ENCODE peak calls at places on chromosomes 13 and 19, in nine cellular contexts. One of them, this sample, is unnamed.

GRCh38 chr19:12464769-12465725 is 19.6 kb downstream of the ZNF709 start:
- DNase-seq in stimulated activated CD4-positive, alpha-beta T cell treated with anti-CD3 and anti-CD28 coated beads, Interleukin-15, amount 100 ng/mL, for 24 hours: no peak
- DNase-seq in mesothelial cell of epicardium: no peak
- DNase-seq in EL: no peak
- DNase-seq in cardiac fibroblast: no peak
- DNase-seq in OCI-M1: peak; percentile 45
- DNase-seq in ACHN: no peak
- DNase-seq in activated naive CD4-positive, alpha-beta T cell: no peak
- DNase-seq in choroid plexus epithelial cell: no peak
- DNase-seq in this sample: no peak

GRCh38 chr13:73429691-73430090 is 370.9 kb downstream of the KLF5 start:
- DNase-seq in choroid plexus epithelial cell: peak; percentile 36
- DNase-seq in stimulated activated CD4-positive, alpha-beta T cell treated with anti-CD3 and anti-CD28 coated beads, Interleukin-15, amount 100 ng/mL, for 24 hours: no peak
- DNase-seq in activated naive CD4-positive, alpha-beta T cell: no peak
- DNase-seq in EL: peak; percentile 17
- DNase-seq in ACHN: no peak
- DNase-seq in cardiac fibroblast: peak; percentile 45
- DNase-seq in OCI-M1: no peak
- DNase-seq in mesothelial cell of epicardium: no peak
- DNase-seq in this sample: no peak

GRCh38 chr13:48896312-48896711 is 79.4 kb upstream of the FNDC3A start:
- DNase-seq in ACHN: no peak
- DNase-seq in stimulated activated CD4-positive, alpha-beta T cell treated with anti-CD3 and anti-CD28 coated beads, Interleukin-15, amount 100 ng/mL, for 24 hours: no peak
- DNase-seq in OCI-M1: peak; percentile 81
- DNase-seq in EL: peak; percentile 56
- DNase-seq in cardiac fibroblast: peak; percentile 36
- DNase-seq in mesothelial cell of epicardium: no peak
- DNase-seq in choroid plexus epithelial cell: peak; percentile 87
- DNase-seq in activated naive CD4-positive, alpha-beta T cell: no peak
- DNase-seq in this sample: no peak

GRCh38 chr19:28171983-28172382 is 1041.0 kb downstream of the UQCRFS1 start:
- DNase-seq in stimulated activated CD4-positive, alpha-beta T cell treated with anti-CD3 and anti-CD28 coated beads, Interleukin-15, amount 100 ng/mL, for 24 hours: no peak
- DNase-seq in ACHN: peak; percentile 29
- DNase-seq in activated naive CD4-positive, alpha-beta T cell: no peak
- DNase-seq in cardiac fibroblast: no peak
- DNase-seq in choroid plexus epithelial cell: no peak
- DNase-seq in mesothelial cell of epicardium: no peak
- DNase-seq in OCI-M1: no peak
- DNase-seq in EL: no peak
- DNase-seq in this sample: no peak

GRCh38 chr19:17323274-17323972 is 11.2 kb downstream of the ANO8 start:
- DNase-seq in choroid plexus epithelial cell: no peak
- DNase-seq in stimulated activated CD4-positive, alpha-beta T cell treated with anti-CD3 and anti-CD28 coated beads, Interleukin-15, amount 100 ng/mL, for 24 hours: no peak
- DNase-seq in EL: no peak
- DNase-seq in ACHN: no peak
- DNase-seq in mesothelial cell of epicardium: no peak
- DNase-seq in cardiac fibroblast: no peak
- DNase-seq in activated naive CD4-positive, alpha-beta T cell: no peak
- DNase-seq in OCI-M1: no peak
- DNase-seq in this sample: no peak

GRCh38 chr19:18495204-18495911 is 26.5 kb downstream of the ELL start:
- DNase-seq in OCI-M1: no peak
- DNase-seq in ACHN: no peak
- DNase-seq in mesothelial cell of epicardium: no peak
- DNase-seq in activated naive CD4-positive, alpha-beta T cell: no peak
- DNase-seq in stimulated activated CD4-positive, alpha-beta T cell treated with anti-CD3 and anti-CD28 coated beads, Interleukin-15, amount 100 ng/mL, for 24 hours: no peak
- DNase-seq in EL: no peak
- DNase-seq in choroid plexus epithelial cell: no peak
- DNase-seq in cardiac fibroblast: no peak
- DNase-seq in this sample: no peak

GRCh38 chr19:35657904-35658700 is 8.2 kb upstream of the UPK1A start:
- DNase-seq in ACHN: no peak
- DNase-seq in EL: no peak
- DNase-seq in OCI-M1: no peak
- DNase-seq in choroid plexus epithelial cell: no peak
- DNase-seq in cardiac fibroblast: no peak
- DNase-seq in activated naive CD4-positive, alpha-beta T cell: no peak
- DNase-seq in mesothelial cell of epicardium: no peak
- DNase-seq in stimulated activated CD4-positive, alpha-beta T cell treated with anti-CD3 and anti-CD28 coated beads, Interleukin-15, amount 100 ng/mL, for 24 hours: no peak
- DNase-seq in this sample: no peak

GRCh38 chr19:33339750-33340029 is 33.8 kb upstream of the CEBPG start:
- DNase-seq in EL: no peak
- DNase-seq in OCI-M1: no peak
- DNase-seq in mesothelial cell of epicardium: no peak
- DNase-seq in stimulated activated CD4-positive, alpha-beta T cell treated with anti-CD3 and anti-CD28 coated beads, Interleukin-15, amount 100 ng/mL, for 24 hours: no peak
- DNase-seq in choroid plexus epithelial cell: no peak
- DNase-seq in cardiac fibroblast: no peak
- DNase-seq in ACHN: no peak
- DNase-seq in activated naive CD4-positive, alpha-beta T cell: no peak
- DNase-seq in this sample: no peak

GRCh38 chr13:41649659-41650058 is 192.3 kb downstream of the RGCC start:
- DNase-seq in choroid plexus epithelial cell: peak; percentile 79
- DNase-seq in OCI-M1: no peak
- DNase-seq in ACHN: peak; percentile 2
- DNase-seq in stimulated activated CD4-positive, alpha-beta T cell treated with anti-CD3 and anti-CD28 coated beads, Interleukin-15, amount 100 ng/mL, for 24 hours: no peak
- DNase-seq in activated naive CD4-positive, alpha-beta T cell: no peak
- DNase-seq in cardiac fibroblast: peak; percentile 28
- DNase-seq in EL: peak; percentile 12
- DNase-seq in mesothelial cell of epicardium: no peak
- DNase-seq in this sample: no peak

GRCh38 chr13:97429681-97430081 is 4.3 kb upstream of the RAP2A start:
- DNase-seq in mesothelial cell of epicardium: no peak
- DNase-seq in EL: peak; percentile 38
- DNase-seq in choroid plexus epithelial cell: peak; percentile 30
- DNase-seq in activated naive CD4-positive, alpha-beta T cell: no peak
- DNase-seq in ACHN: no peak
- DNase-seq in cardiac fibroblast: peak; percentile 37
- DNase-seq in stimulated activated CD4-positive, alpha-beta T cell treated with anti-CD3 and anti-CD28 coated beads, Interleukin-15, amount 100 ng/mL, for 24 hours: no peak
- DNase-seq in OCI-M1: peak; percentile 35
- DNase-seq in this sample: no peak

GRCh38 chr19:45769821-45770191 is 754 bp upstream of the SIX5 start:
- DNase-seq in cardiac fibroblast: no peak
- DNase-seq in EL: no peak
- DNase-seq in activated naive CD4-positive, alpha-beta T cell: peak; percentile 43
- DNase-seq in ACHN: peak; percentile 38
- DNase-seq in OCI-M1: peak; percentile 84
- DNase-seq in choroid plexus epithelial cell: peak; percentile 69
- DNase-seq in stimulated activated CD4-positive, alpha-beta T cell treated with anti-CD3 and anti-CD28 coated beads, Interleukin-15, amount 100 ng/mL, for 24 hours: no peak
- DNase-seq in mesothelial cell of epicardium: no peak
- DNase-seq in this sample: no peak

GRCh38 chr13:43472980-43473379 is 313.8 kb downstream of the ENOX1 start:
- DNase-seq in OCI-M1: no peak
- DNase-seq in activated naive CD4-positive, alpha-beta T cell: no peak
- DNase-seq in ACHN: no peak
- DNase-seq in cardiac fibroblast: peak; percentile 3
- DNase-seq in stimulated activated CD4-positive, alpha-beta T cell treated with anti-CD3 and anti-CD28 coated beads, Interleukin-15, amount 100 ng/mL, for 24 hours: no peak
- DNase-seq in mesothelial cell of epicardium: no peak
- DNase-seq in EL: no peak
- DNase-seq in choroid plexus epithelial cell: no peak
- DNase-seq in this sample: no peak

GRCh38 chr19:10233946-10234345 is 2.8 kb upstream of the S1PR2 start:
- DNase-seq in OCI-M1: no peak
- DNase-seq in ACHN: no peak
- DNase-seq in choroid plexus epithelial cell: no peak
- DNase-seq in activated naive CD4-positive, alpha-beta T cell: no peak
- DNase-seq in mesothelial cell of epicardium: no peak
- DNase-seq in EL: no peak
- DNase-seq in stimulated activated CD4-positive, alpha-beta T cell treated with anti-CD3 and anti-CD28 coated beads, Interleukin-15, amount 100 ng/mL, for 24 hours: no peak
- DNase-seq in cardiac fibroblast: no peak
- DNase-seq in this sample: no peak

GRCh38 chr19:19385900-19386339 is 19.6 kb upstream of the GATAD2A start:
- DNase-seq in activated naive CD4-positive, alpha-beta T cell: no peak
- DNase-seq in OCI-M1: peak; percentile 85
- DNase-seq in stimulated activated CD4-positive, alpha-beta T cell treated with anti-CD3 and anti-CD28 coated beads, Interleukin-15, amount 100 ng/mL, for 24 hours: peak; percentile 73
- DNase-seq in ACHN: no peak
- DNase-seq in mesothelial cell of epicardium: peak; percentile 67
- DNase-seq in EL: peak; percentile 64
- DNase-seq in choroid plexus epithelial cell: peak; percentile 41
- DNase-seq in cardiac fibroblast: no peak
- DNase-seq in this sample: no peak

GRCh38 chr19:3129112-3129511 is 6.7 kb upstream of the GNA15 start:
- DNase-seq in mesothelial cell of epicardium: no peak
- DNase-seq in EL: peak; percentile 57
- DNase-seq in OCI-M1: peak; percentile 63
- DNase-seq in ACHN: peak; percentile 57
- DNase-seq in activated naive CD4-positive, alpha-beta T cell: no peak
- DNase-seq in stimulated activated CD4-positive, alpha-beta T cell treated with anti-CD3 and anti-CD28 coated beads, Interleukin-15, amount 100 ng/mL, for 24 hours: no peak
- DNase-seq in choroid plexus epithelial cell: peak; percentile 86
- DNase-seq in cardiac fibroblast: peak; percentile 79
- DNase-seq in this sample: no peak

GRCh38 chr13:37295046-37295445 is 189.6 kb upstream of the CSNK1A1L start:
- DNase-seq in ACHN: no peak
- DNase-seq in activated naive CD4-positive, alpha-beta T cell: no peak
- DNase-seq in EL: no peak
- DNase-seq in OCI-M1: no peak
- DNase-seq in cardiac fibroblast: peak; percentile 68
- DNase-seq in stimulated activated CD4-positive, alpha-beta T cell treated with anti-CD3 and anti-CD28 coated beads, Interleukin-15, amount 100 ng/mL, for 24 hours: no peak
- DNase-seq in mesothelial cell of epicardium: no peak
- DNase-seq in choroid plexus epithelial cell: peak; percentile 86
- DNase-seq in this sample: no peak

GRCh38 chr19:3964256-3965194 is 6.4 kb downstream of the DAPK3 start:
- DNase-seq in OCI-M1: no peak
- DNase-seq in activated naive CD4-positive, alpha-beta T cell: no peak
- DNase-seq in stimulated activated CD4-positive, alpha-beta T cell treated with anti-CD3 and anti-CD28 coated beads, Interleukin-15, amount 100 ng/mL, for 24 hours: no peak
- DNase-seq in mesothelial cell of epicardium: no peak
- DNase-seq in choroid plexus epithelial cell: no peak
- DNase-seq in cardiac fibroblast: no peak
- DNase-seq in EL: no peak
- DNase-seq in ACHN: no peak
- DNase-seq in this sample: no peak

GRCh38 chr19:32870154-32870573 is 597 bp upstream of the SLC7A9 start:
- DNase-seq in EL: no peak
- DNase-seq in choroid plexus epithelial cell: no peak
- DNase-seq in activated naive CD4-positive, alpha-beta T cell: no peak
- DNase-seq in mesothelial cell of epicardium: no peak
- DNase-seq in OCI-M1: no peak
- DNase-seq in stimulated activated CD4-positive, alpha-beta T cell treated with anti-CD3 and anti-CD28 coated beads, Interleukin-15, amount 100 ng/mL, for 24 hours: no peak
- DNase-seq in ACHN: no peak
- DNase-seq in cardiac fibroblast: no peak
- DNase-seq in this sample: no peak

GRCh38 chr19:11286312-11286974 is 9.5 kb upstream of the TSPAN16 start:
- DNase-seq in OCI-M1: no peak
- DNase-seq in choroid plexus epithelial cell: peak; percentile 49
- DNase-seq in activated naive CD4-positive, alpha-beta T cell: no peak
- DNase-seq in ACHN: no peak
- DNase-seq in EL: peak; percentile 61
- DNase-seq in cardiac fibroblast: peak; percentile 88
- DNase-seq in stimulated activated CD4-positive, alpha-beta T cell treated with anti-CD3 and anti-CD28 coated beads, Interleukin-15, amount 100 ng/mL, for 24 hours: no peak
- DNase-seq in mesothelial cell of epicardium: no peak
- DNase-seq in this sample: no peak

GRCh38 chr19:17686027-17686511 is 2.1 kb downstream of the UNC13A start:
- DNase-seq in stimulated activated CD4-positive, alpha-beta T cell treated with anti-CD3 and anti-CD28 coated beads, Interleukin-15, amount 100 ng/mL, for 24 hours: no peak
- DNase-seq in OCI-M1: no peak
- DNase-seq in EL: peak; percentile 19
- DNase-seq in choroid plexus epithelial cell: peak; percentile 10
- DNase-seq in mesothelial cell of epicardium: no peak
- DNase-seq in cardiac fibroblast: peak; percentile 30
- DNase-seq in ACHN: no peak
- DNase-seq in activated naive CD4-positive, alpha-beta T cell: no peak
- DNase-seq in this sample: no peak

GRCh38 chr19:5823579-5824281 is 15.8 kb downstream of the FUT6 start:
- DNase-seq in stimulated activated CD4-positive, alpha-beta T cell treated with anti-CD3 and anti-CD28 coated beads, Interleukin-15, amount 100 ng/mL, for 24 hours: no peak
- DNase-seq in OCI-M1: peak; percentile 10
- DNase-seq in mesothelial cell of epicardium: no peak
- DNase-seq in activated naive CD4-positive, alpha-beta T cell: no peak
- DNase-seq in EL: no peak
- DNase-seq in ACHN: no peak
- DNase-seq in cardiac fibroblast: no peak
- DNase-seq in choroid plexus epithelial cell: no peak
- DNase-seq in this sample: no peak

GRCh38 chr13:99421758-99422555 is 79.3 kb upstream of the TM9SF2 start:
- DNase-seq in EL: no peak
- DNase-seq in choroid plexus epithelial cell: no peak
- DNase-seq in ACHN: no peak
- DNase-seq in OCI-M1: no peak
- DNase-seq in cardiac fibroblast: no peak
- DNase-seq in stimulated activated CD4-positive, alpha-beta T cell treated with anti-CD3 and anti-CD28 coated beads, Interleukin-15, amount 100 ng/mL, for 24 hours: no peak
- DNase-seq in activated naive CD4-positive, alpha-beta T cell: no peak
- DNase-seq in mesothelial cell of epicardium: no peak
- DNase-seq in this sample: no peak

GRCh38 chr13:42036711-42037110 is 11.7 kb upstream of the DGKH start:
- DNase-seq in cardiac fibroblast: no peak
- DNase-seq in activated naive CD4-positive, alpha-beta T cell: no peak
- DNase-seq in stimulated activated CD4-positive, alpha-beta T cell treated with anti-CD3 and anti-CD28 coated beads, Interleukin-15, amount 100 ng/mL, for 24 hours: no peak
- DNase-seq in OCI-M1: no peak
- DNase-seq in choroid plexus epithelial cell: no peak
- DNase-seq in ACHN: no peak
- DNase-seq in EL: no peak
- DNase-seq in mesothelial cell of epicardium: no peak
- DNase-seq in this sample: no peak

GRCh38 chr19:3851254-3852176 is 17.3 kb downstream of the ZFR2 start:
- DNase-seq in choroid plexus epithelial cell: no peak
- DNase-seq in activated naive CD4-positive, alpha-beta T cell: no peak
- DNase-seq in ACHN: peak; percentile 93
- DNase-seq in cardiac fibroblast: no peak
- DNase-seq in EL: peak; percentile 23
- DNase-seq in OCI-M1: no peak
- DNase-seq in stimulated activated CD4-positive, alpha-beta T cell treated with anti-CD3 and anti-CD28 coated beads, Interleukin-15, amount 100 ng/mL, for 24 hours: no peak
- DNase-seq in mesothelial cell of epicardium: no peak
- DNase-seq in this sample: no peak

GRCh38 chr19:54190942-54191670 is at the start of gene TSEN34:
- DNase-seq in OCI-M1: peak; percentile 97
- DNase-seq in stimulated activated CD4-positive, alpha-beta T cell treated with anti-CD3 and anti-CD28 coated beads, Interleukin-15, amount 100 ng/mL, for 24 hours: peak; percentile 90
- DNase-seq in cardiac fibroblast: peak; percentile 89
- DNase-seq in activated naive CD4-positive, alpha-beta T cell: peak; percentile 84
- DNase-seq in mesothelial cell of epicardium: peak; percentile 93
- DNase-seq in ACHN: peak; percentile 78
- DNase-seq in EL: peak; percentile 88
- DNase-seq in choroid plexus epithelial cell: peak; percentile 84
- DNase-seq in this sample: peak; percentile 62

GRCh38 chr13:101982903-101983302 is 418.9 kb downstream of the FGF14 start:
- DNase-seq in choroid plexus epithelial cell: no peak
- DNase-seq in stimulated activated CD4-positive, alpha-beta T cell treated with anti-CD3 and anti-CD28 coated beads, Interleukin-15, amount 100 ng/mL, for 24 hours: no peak
- DNase-seq in EL: no peak
- DNase-seq in OCI-M1: no peak
- DNase-seq in activated naive CD4-positive, alpha-beta T cell: no peak
- DNase-seq in mesothelial cell of epicardium: no peak
- DNase-seq in ACHN: no peak
- DNase-seq in cardiac fibroblast: no peak
- DNase-seq in this sample: no peak

GRCh38 chr19:19547674-19548345 is 9.7 kb downstream of the CILP2 start:
- DNase-seq in cardiac fibroblast: no peak
- DNase-seq in OCI-M1: no peak
- DNase-seq in ACHN: no peak
- DNase-seq in activated naive CD4-positive, alpha-beta T cell: no peak
- DNase-seq in mesothelial cell of epicardium: no peak
- DNase-seq in choroid plexus epithelial cell: no peak
- DNase-seq in stimulated activated CD4-positive, alpha-beta T cell treated with anti-CD3 and anti-CD28 coated beads, Interleukin-15, amount 100 ng/mL, for 24 hours: no peak
- DNase-seq in EL: no peak
- DNase-seq in this sample: no peak

GRCh38 chr13:28410096-28410495 is 84.8 kb downstream of the FLT1 start:
- DNase-seq in choroid plexus epithelial cell: no peak
- DNase-seq in mesothelial cell of epicardium: no peak
- DNase-seq in cardiac fibroblast: no peak
- DNase-seq in EL: no peak
- DNase-seq in activated naive CD4-positive, alpha-beta T cell: no peak
- DNase-seq in stimulated activated CD4-positive, alpha-beta T cell treated with anti-CD3 and anti-CD28 coated beads, Interleukin-15, amount 100 ng/mL, for 24 hours: no peak
- DNase-seq in ACHN: no peak
- DNase-seq in OCI-M1: peak; percentile 66
- DNase-seq in this sample: no peak

GRCh38 chr13:48391257-48391656 is 21.7 kb downstream of the LPAR6 start:
- DNase-seq in ACHN: no peak
- DNase-seq in stimulated activated CD4-positive, alpha-beta T cell treated with anti-CD3 and anti-CD28 coated beads, Interleukin-15, amount 100 ng/mL, for 24 hours: no peak
- DNase-seq in EL: no peak
- DNase-seq in activated naive CD4-positive, alpha-beta T cell: no peak
- DNase-seq in mesothelial cell of epicardium: no peak
- DNase-seq in choroid plexus epithelial cell: no peak
- DNase-seq in cardiac fibroblast: no peak
- DNase-seq in OCI-M1: no peak
- DNase-seq in this sample: no peak

GRCh38 chr19:16660763-16661479 is at the start of gene TMEM38A:
- DNase-seq in activated naive CD4-positive, alpha-beta T cell: no peak
- DNase-seq in cardiac fibroblast: no peak
- DNase-seq in mesothelial cell of epicardium: peak; percentile 48
- DNase-seq in choroid plexus epithelial cell: no peak
- DNase-seq in OCI-M1: no peak
- DNase-seq in EL: peak; percentile 36
- DNase-seq in ACHN: peak; percentile 29
- DNase-seq in stimulated activated CD4-positive, alpha-beta T cell treated with anti-CD3 and anti-CD28 coated beads, Interleukin-15, amount 100 ng/mL, for 24 hours: peak; percentile 46
- DNase-seq in this sample: no peak

GRCh38 chr19:57776764-57777296 is 7.4 kb downstream of the ZNF586 start:
- DNase-seq in OCI-M1: no peak
- DNase-seq in activated naive CD4-positive, alpha-beta T cell: no peak
- DNase-seq in mesothelial cell of epicardium: no peak
- DNase-seq in cardiac fibroblast: no peak
- DNase-seq in ACHN: no peak
- DNase-seq in choroid plexus epithelial cell: no peak
- DNase-seq in stimulated activated CD4-positive, alpha-beta T cell treated with anti-CD3 and anti-CD28 coated beads, Interleukin-15, amount 100 ng/mL, for 24 hours: no peak
- DNase-seq in EL: no peak
- DNase-seq in this sample: no peak

This sample was measured in omental fat pad.